ENCODE peak calls at places on chromosomes 12 and 14, in six cellular contexts. One of them, this sample, is unnamed.

GRCh38 chr12:52622349-52622748 is 4.0 kb upstream of the KRT73 start:
- DNase-seq in GM23338: no peak
- DNase-seq in stimulated activated CD8-positive, alpha-beta memory T cell treated with anti-CD3 and anti-CD28 coated beads, Interleukin-4, amount 100 ng/mL, for 48 hours: no peak
- DNase-seq in ELR: no peak
- DNase-seq in hypothalamus: no peak
- DNase-seq in lower lobe of right lung: no peak
- DNase-seq in this sample: no peak

GRCh38 chr12:101690544-101691118 is 6.8 kb upstream of the CHPT1 start:
- DNase-seq in GM23338: no peak
- DNase-seq in stimulated activated CD8-positive, alpha-beta memory T cell treated with anti-CD3 and anti-CD28 coated beads, Interleukin-4, amount 100 ng/mL, for 48 hours: no peak
- DNase-seq in ELR: no peak
- DNase-seq in hypothalamus: no peak
- DNase-seq in lower lobe of right lung: no peak
- DNase-seq in this sample: no peak

GRCh38 chr14:92958373-92959188 is 35.6 kb downstream of the CHGA start:
- DNase-seq in GM23338: no peak
- DNase-seq in stimulated activated CD8-positive, alpha-beta memory T cell treated with anti-CD3 and anti-CD28 coated beads, Interleukin-4, amount 100 ng/mL, for 48 hours: no peak
- DNase-seq in ELR: no peak
- DNase-seq in hypothalamus: peak
- DNase-seq in lower lobe of right lung: no peak
- DNase-seq in this sample: peak

GRCh38 chr12:100864366-100864765 is 69.8 kb downstream of the ANO4 start:
- DNase-seq in GM23338: no peak
- DNase-seq in stimulated activated CD8-positive, alpha-beta memory T cell treated with anti-CD3 and anti-CD28 coated beads, Interleukin-4, amount 100 ng/mL, for 48 hours: no peak
- DNase-seq in ELR: no peak
- DNase-seq in hypothalamus: no peak
- DNase-seq in lower lobe of right lung: no peak
- DNase-seq in this sample: no peak

GRCh38 chr14:64732066-64732465 is 27.8 kb downstream of the PLEKHG3 start:
- DNase-seq in GM23338: no peak
- DNase-seq in stimulated activated CD8-positive, alpha-beta memory T cell treated with anti-CD3 and anti-CD28 coated beads, Interleukin-4, amount 100 ng/mL, for 48 hours: no peak
- DNase-seq in ELR: no peak
- DNase-seq in hypothalamus: no peak
- DNase-seq in lower lobe of right lung: no peak
- DNase-seq in this sample: peak

GRCh38 chr14:22614240-22614799 is 16.2 kb downstream of the ABHD4 start:
- DNase-seq in GM23338: no peak
- DNase-seq in stimulated activated CD8-positive, alpha-beta memory T cell treated with anti-CD3 and anti-CD28 coated beads, Interleukin-4, amount 100 ng/mL, for 48 hours: no peak
- DNase-seq in ELR: peak
- DNase-seq in hypothalamus: no peak
- DNase-seq in lower lobe of right lung: no peak
- DNase-seq in this sample: peak

GRCh38 chr12:131460516-131460915 is 250.4 kb upstream of the SFSWAP start:
- DNase-seq in GM23338: no peak
- DNase-seq in stimulated activated CD8-positive, alpha-beta memory T cell treated with anti-CD3 and anti-CD28 coated beads, Interleukin-4, amount 100 ng/mL, for 48 hours: no peak
- DNase-seq in ELR: no peak
- DNase-seq in hypothalamus: no peak
- DNase-seq in lower lobe of right lung: no peak
- DNase-seq in this sample: no peak

GRCh38 chr14:58027904-58028303 is 124.1 kb downstream of the ARMH4 start:
- DNase-seq in GM23338: no peak
- DNase-seq in stimulated activated CD8-positive, alpha-beta memory T cell treated with anti-CD3 and anti-CD28 coated beads, Interleukin-4, amount 100 ng/mL, for 48 hours: no peak
- DNase-seq in ELR: no peak
- DNase-seq in hypothalamus: no peak
- DNase-seq in lower lobe of right lung: no peak
- DNase-seq in this sample: no peak

GRCh38 chr14:23209651-23210423 is 26.4 kb upstream of the SLC7A8 start:
- DNase-seq in GM23338: no peak
- DNase-seq in stimulated activated CD8-positive, alpha-beta memory T cell treated with anti-CD3 and anti-CD28 coated beads, Interleukin-4, amount 100 ng/mL, for 48 hours: no peak
- DNase-seq in ELR: peak
- DNase-seq in hypothalamus: no peak
- DNase-seq in lower lobe of right lung: no peak
- DNase-seq in this sample: no peak

GRCh38 chr14:73815849-73816816 is 35.5 kb upstream of the PTGR2 start:
- DNase-seq in GM23338: no peak
- DNase-seq in stimulated activated CD8-positive, alpha-beta memory T cell treated with anti-CD3 and anti-CD28 coated beads, Interleukin-4, amount 100 ng/mL, for 48 hours: no peak
- DNase-seq in ELR: no peak
- DNase-seq in hypothalamus: no peak
- DNase-seq in lower lobe of right lung: no peak
- DNase-seq in this sample: no peak

GRCh38 chr14:43894534-43894933 is 612.5 kb downstream of the FSCB start:
- DNase-seq in GM23338: peak
- DNase-seq in stimulated activated CD8-positive, alpha-beta memory T cell treated with anti-CD3 and anti-CD28 coated beads, Interleukin-4, amount 100 ng/mL, for 48 hours: no peak
- DNase-seq in ELR: peak
- DNase-seq in hypothalamus: no peak
- DNase-seq in lower lobe of right lung: no peak
- DNase-seq in this sample: no peak

GRCh38 chr14:86673523-86673969 is 1143.6 kb downstream of the FLRT2 start:
- DNase-seq in GM23338: no peak
- DNase-seq in stimulated activated CD8-positive, alpha-beta memory T cell treated with anti-CD3 and anti-CD28 coated beads, Interleukin-4, amount 100 ng/mL, for 48 hours: no peak
- DNase-seq in ELR: no peak
- DNase-seq in hypothalamus: no peak
- DNase-seq in lower lobe of right lung: no peak
- DNase-seq in this sample: no peak

GRCh38 chr12:112939761-112940357 is 1.6 kb downstream of the OAS3 start:
- DNase-seq in GM23338: no peak
- DNase-seq in stimulated activated CD8-positive, alpha-beta memory T cell treated with anti-CD3 and anti-CD28 coated beads, Interleukin-4, amount 100 ng/mL, for 48 hours: peak
- DNase-seq in ELR: peak
- DNase-seq in hypothalamus: no peak
- DNase-seq in lower lobe of right lung: no peak
- DNase-seq in this sample: no peak

GRCh38 chr14:61889914-61890351 is 127.7 kb downstream of the SNAPC1 start:
- DNase-seq in GM23338: peak
- DNase-seq in stimulated activated CD8-positive, alpha-beta memory T cell treated with anti-CD3 and anti-CD28 coated beads, Interleukin-4, amount 100 ng/mL, for 48 hours: peak
- DNase-seq in ELR: peak
- DNase-seq in hypothalamus: no peak
- DNase-seq in lower lobe of right lung: no peak
- DNase-seq in this sample: no peak

GRCh38 chr14:89240414-89240813 is 176.6 kb downstream of the FOXN3 start:
- DNase-seq in GM23338: no peak
- DNase-seq in stimulated activated CD8-positive, alpha-beta memory T cell treated with anti-CD3 and anti-CD28 coated beads, Interleukin-4, amount 100 ng/mL, for 48 hours: no peak
- DNase-seq in ELR: peak
- DNase-seq in hypothalamus: no peak
- DNase-seq in lower lobe of right lung: no peak
- DNase-seq in this sample: no peak

GRCh38 chr12:126384029-126384564 is 1318.9 kb downstream of the AACS start:
- DNase-seq in GM23338: no peak
- DNase-seq in stimulated activated CD8-positive, alpha-beta memory T cell treated with anti-CD3 and anti-CD28 coated beads, Interleukin-4, amount 100 ng/mL, for 48 hours: no peak
- DNase-seq in ELR: no peak
- DNase-seq in hypothalamus: no peak
- DNase-seq in lower lobe of right lung: no peak
- DNase-seq in this sample: no peak

GRCh38 chr14:72638021-72638420 is 255.9 kb downstream of the DPF3 start:
- DNase-seq in GM23338: no peak
- DNase-seq in stimulated activated CD8-positive, alpha-beta memory T cell treated with anti-CD3 and anti-CD28 coated beads, Interleukin-4, amount 100 ng/mL, for 48 hours: no peak
- DNase-seq in ELR: peak
- DNase-seq in hypothalamus: no peak
- DNase-seq in lower lobe of right lung: no peak
- DNase-seq in this sample: no peak

GRCh38 chr12:15788266-15789214 is 648 bp downstream of the EPS8 start:
- DNase-seq in GM23338: peak
- DNase-seq in stimulated activated CD8-positive, alpha-beta memory T cell treated with anti-CD3 and anti-CD28 coated beads, Interleukin-4, amount 100 ng/mL, for 48 hours: no peak
- DNase-seq in ELR: peak
- DNase-seq in hypothalamus: peak
- DNase-seq in lower lobe of right lung: peak
- DNase-seq in this sample: peak

GRCh38 chr14:76891436-76891835 is 65.2 kb downstream of the LRRC74A start:
- DNase-seq in GM23338: no peak
- DNase-seq in stimulated activated CD8-positive, alpha-beta memory T cell treated with anti-CD3 and anti-CD28 coated beads, Interleukin-4, amount 100 ng/mL, for 48 hours: no peak
- DNase-seq in ELR: peak
- DNase-seq in hypothalamus: no peak
- DNase-seq in lower lobe of right lung: no peak
- DNase-seq in this sample: no peak

GRCh38 chr12:97006585-97006984 is 99.5 kb downstream of the NEDD1 start:
- DNase-seq in GM23338: no peak
- DNase-seq in stimulated activated CD8-positive, alpha-beta memory T cell treated with anti-CD3 and anti-CD28 coated beads, Interleukin-4, amount 100 ng/mL, for 48 hours: no peak
- DNase-seq in ELR: peak
- DNase-seq in hypothalamus: no peak
- DNase-seq in lower lobe of right lung: no peak
- DNase-seq in this sample: no peak

GRCh38 chr14:91100086-91100485 is 13.8 kb upstream of the DGLUCY start:
- DNase-seq in GM23338: no peak
- DNase-seq in stimulated activated CD8-positive, alpha-beta memory T cell treated with anti-CD3 and anti-CD28 coated beads, Interleukin-4, amount 100 ng/mL, for 48 hours: peak
- DNase-seq in ELR: no peak
- DNase-seq in hypothalamus: no peak
- DNase-seq in lower lobe of right lung: no peak
- DNase-seq in this sample: no peak

GRCh38 chr12:88141425-88141773 is 489 bp downstream of the CEP290 start:
- DNase-seq in GM23338: no peak
- DNase-seq in stimulated activated CD8-positive, alpha-beta memory T cell treated with anti-CD3 and anti-CD28 coated beads, Interleukin-4, amount 100 ng/mL, for 48 hours: no peak
- DNase-seq in ELR: no peak
- DNase-seq in hypothalamus: no peak
- DNase-seq in lower lobe of right lung: no peak
- DNase-seq in this sample: peak

GRCh38 chr12:111438501-111438900 is 32.8 kb downstream of the SH2B3 start:
- DNase-seq in GM23338: peak
- DNase-seq in stimulated activated CD8-positive, alpha-beta memory T cell treated with anti-CD3 and anti-CD28 coated beads, Interleukin-4, amount 100 ng/mL, for 48 hours: peak
- DNase-seq in ELR: peak
- DNase-seq in hypothalamus: peak
- DNase-seq in lower lobe of right lung: no peak
- DNase-seq in this sample: peak

GRCh38 chr12:49698619-49699545 is 8.3 kb downstream of the FMNL3 start:
- DNase-seq in GM23338: peak
- DNase-seq in stimulated activated CD8-positive, alpha-beta memory T cell treated with anti-CD3 and anti-CD28 coated beads, Interleukin-4, amount 100 ng/mL, for 48 hours: peak
- DNase-seq in ELR: peak
- DNase-seq in hypothalamus: no peak
- DNase-seq in lower lobe of right lung: no peak
- DNase-seq in this sample: peak

GRCh38 chr12:109053382-109054123 is 1.2 kb downstream of the USP30 start:
- DNase-seq in GM23338: no peak
- DNase-seq in stimulated activated CD8-positive, alpha-beta memory T cell treated with anti-CD3 and anti-CD28 coated beads, Interleukin-4, amount 100 ng/mL, for 48 hours: peak
- DNase-seq in ELR: peak
- DNase-seq in hypothalamus: no peak
- DNase-seq in lower lobe of right lung: no peak
- DNase-seq in this sample: no peak

GRCh38 chr12:6955462-6956331 is 4.5 kb downstream of the PTPN6 start:
- DNase-seq in GM23338: no peak
- DNase-seq in stimulated activated CD8-positive, alpha-beta memory T cell treated with anti-CD3 and anti-CD28 coated beads, Interleukin-4, amount 100 ng/mL, for 48 hours: no peak
- DNase-seq in ELR: no peak
- DNase-seq in hypothalamus: no peak
- DNase-seq in lower lobe of right lung: peak
- DNase-seq in this sample: peak

GRCh38 chr14:59215353-59215752 is 26.9 kb downstream of the DAAM1 start:
- DNase-seq in GM23338: no peak
- DNase-seq in stimulated activated CD8-positive, alpha-beta memory T cell treated with anti-CD3 and anti-CD28 coated beads, Interleukin-4, amount 100 ng/mL, for 48 hours: no peak
- DNase-seq in ELR: no peak
- DNase-seq in hypothalamus: peak
- DNase-seq in lower lobe of right lung: peak
- DNase-seq in this sample: peak

GRCh38 chr12:124386059-124386458 is 91.2 kb downstream of the RFLNA start:
- DNase-seq in GM23338: no peak
- DNase-seq in stimulated activated CD8-positive, alpha-beta memory T cell treated with anti-CD3 and anti-CD28 coated beads, Interleukin-4, amount 100 ng/mL, for 48 hours: no peak
- DNase-seq in ELR: peak
- DNase-seq in hypothalamus: no peak
- DNase-seq in lower lobe of right lung: no peak
- DNase-seq in this sample: no peak

GRCh38 chr12:91785655-91786489 is 359.8 kb downstream of the BTG1 start:
- DNase-seq in GM23338: no peak
- DNase-seq in stimulated activated CD8-positive, alpha-beta memory T cell treated with anti-CD3 and anti-CD28 coated beads, Interleukin-4, amount 100 ng/mL, for 48 hours: no peak
- DNase-seq in ELR: no peak
- DNase-seq in hypothalamus: no peak
- DNase-seq in lower lobe of right lung: no peak
- DNase-seq in this sample: no peak